ENCODE peak calls at places on chromosomes 11 and 22, in eight cellular contexts. C is mesothelial cell of epicardium, J is GM23248, I is mucosa of gallbladder, V is mesendoderm, H is EH, A is SW 1271, F is myocyte. T is an unnamed sample.

GRCh38 chr22:42289671-42290269 is 19.3 kb upstream of the TCF20 start:
- DNase-seq in A (no peak), J (peak), I (no peak), F (no peak), H (no peak), V (no peak), C (no peak), T (no peak)

GRCh38 chr22:45423524-45423923 is 10.0 kb downstream of the RIBC2 start:
- DNase-seq in I (no peak), H (no peak), F (no peak), V (no peak), C (no peak), A (no peak), J (no peak), T (peak)

GRCh38 chr11:93850585-93851018 is at the start of gene VSTM5:
- DNase-seq in F (no peak), H (no peak), A (no peak), I (no peak), C (no peak), J (no peak), V (no peak), T (no peak)

GRCh38 chr11:131637469-131638175 is 267.2 kb downstream of the NTM start:
- DNase-seq in I (no peak), H (peak), V (no peak), A (no peak), C (no peak), J (no peak), F (peak), T (no peak)

GRCh38 chr11:80779907-80780615 is 1339.2 kb upstream of the TENM4 start:
- DNase-seq in V (peak), J (no peak), H (no peak), C (no peak), F (no peak), I (no peak), A (no peak), T (no peak)

GRCh38 chr11:11748706-11749365 is 92.9 kb upstream of the USP47 start:
- DNase-seq in I (no peak), C (no peak), V (no peak), J (peak), F (peak), A (no peak), H (peak), T (no peak)

GRCh38 chr11:69473520-69473894 is 8.0 kb upstream of the LINC01488 start:
- DNase-seq in C (no peak), F (no peak), I (no peak), V (no peak), J (no peak), H (no peak), A (no peak), T (no peak)

GRCh38 chr22:39522567-39523300 is 2.4 kb downstream of the ATF4 start:
- DNase-seq in I (no peak), C (no peak), H (peak), A (no peak), F (peak), J (peak), V (no peak), T (no peak)

T was measured in H1.